ENCODE peak calls at places on chromosome 3, in five cellular contexts. P is HFF-Myc; E is ovary; V is PC-3; Y is CD4-positive, alpha-beta T cell. O is an unnamed sample.

GRCh38 chr3:157354722-157355121 is 81.9 kb upstream of the PTX3 start:
- DNase-seq in E (no peak), Y (no peak), P (no peak), V (peak), O (peak)

GRCh38 chr3:94413721-94414106 is 350.9 kb downstream of the NSUN3 start:
- DNase-seq in Y (no peak), E (no peak), P (no peak), V (peak), O (peak)

GRCh38 chr3:79809106-79809505 is 41.3 kb upstream of the ROBO1 start:
- DNase-seq in P (no peak), Y (no peak), V (no peak), E (no peak), O (no peak)

GRCh38 chr3:50436063-50436674 is 67.3 kb downstream of the CACNA2D2 start:
- DNase-seq in E (peak), P (no peak), Y (peak), V (peak), O (peak)

GRCh38 chr3:122123885-122124284 is 59.6 kb upstream of the CASR start:
- DNase-seq in V (no peak), P (no peak), E (no peak), Y (no peak), O (no peak)

GRCh38 chr3:125313060-125313635 is 62.0 kb downstream of the ZNF148 start:
- DNase-seq in Y (no peak), V (no peak), P (peak), E (no peak), O (no peak)

GRCh38 chr3:127584734-127585133 is 5.8 kb downstream of the TPRA1 start:
- DNase-seq in P (no peak), E (no peak), V (no peak), Y (no peak), O (no peak)

GRCh38 chr3:127718916-127719290 is 46.2 kb downstream of the ABTB1 start:
- DNase-seq in P (no peak), E (no peak), V (no peak), Y (no peak), O (no peak)

GRCh38 chr3:105747056-105747455 is 121.8 kb downstream of the CBLB start:
- DNase-seq in E (no peak), Y (no peak), V (peak), P (no peak), O (peak)

GRCh38 chr3:186821429-186822367 is 15.4 kb upstream of the RFC4 start:
- DNase-seq in P (no peak), E (no peak), V (peak), Y (no peak), O (peak)

GRCh38 chr3:62587579-62588031 is 214.3 kb upstream of the FEZF2 start:
- DNase-seq in Y (no peak), V (peak), E (no peak), P (peak), O (peak)

GRCh38 chr3:134197681-134198261 is 52.9 kb downstream of the RYK start:
- DNase-seq in Y (no peak), E (no peak), P (peak), V (peak), O (peak)

DNA sequence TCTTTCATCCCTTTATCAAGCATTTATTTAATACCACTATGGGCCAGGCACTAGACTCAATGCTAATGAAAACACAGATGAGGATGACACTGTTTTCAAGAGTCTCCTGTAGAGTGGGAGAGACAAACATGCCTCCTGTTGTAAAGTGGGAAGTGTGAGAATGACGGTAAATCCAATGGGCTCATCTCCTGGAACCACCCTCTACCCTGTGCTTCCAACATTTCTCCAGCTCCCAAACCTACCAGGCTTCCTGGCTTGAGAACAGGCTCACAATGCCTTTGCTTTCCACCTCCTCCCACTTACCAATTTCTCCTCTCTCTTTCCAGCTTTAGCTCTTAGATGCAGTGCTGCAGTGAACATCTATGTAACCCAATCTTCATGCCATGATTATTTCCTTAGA is 54.1 kb upstream of the TBC1D23 start:
- DNase-seq in P (no peak), Y (no peak), V (no peak), E (no peak), O (no peak)
- TF ChIP-seq CTCF in P (no peak), Y (no peak), V (no peak), E (no peak), O (no peak)

GRCh38 chr3:5806192-5806591 is 618.7 kb downstream of the EDEM1 start:
- DNase-seq in V (peak), P (no peak), E (no peak), Y (no peak), O (no peak)
- TF ChIP-seq CTCF in V (peak), P (no peak), E (no peak), Y (no peak), O (peak)

DNA sequence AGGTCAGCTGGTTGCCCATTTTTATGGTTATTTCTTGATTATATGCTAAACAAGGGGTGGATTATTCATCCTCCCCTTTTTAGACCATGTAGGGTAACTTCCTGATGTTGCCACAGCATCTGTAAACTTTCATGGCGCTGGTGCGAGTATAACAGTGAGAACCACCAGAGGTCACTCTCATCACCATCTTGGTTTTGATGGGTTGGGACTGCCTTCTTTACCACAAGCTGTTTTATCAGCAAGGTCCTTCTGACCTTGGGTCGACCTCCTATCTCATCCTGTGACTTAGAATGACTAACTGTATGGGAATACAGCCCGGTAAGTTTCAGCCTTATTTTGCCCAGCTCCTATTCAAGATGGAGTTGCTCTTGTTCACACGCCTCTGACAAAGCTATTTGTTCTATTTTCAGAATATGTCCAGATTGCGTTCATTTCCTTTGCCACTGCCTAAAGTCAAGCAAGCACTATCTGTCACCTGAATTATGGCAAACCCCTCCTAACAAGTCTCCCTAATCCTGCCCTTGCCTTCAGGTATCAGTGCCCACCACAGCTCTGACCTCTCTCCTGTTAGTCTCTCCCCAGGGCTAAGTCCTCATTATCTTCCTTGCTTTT is 308.5 kb downstream of the ROBO2 start:
- DNase-seq in Y (no peak), P (peak), E (no peak), V (peak), O (peak)
- TF ChIP-seq CTCF in Y (no peak), P (peak), E (no peak), V (peak), O (peak)

GRCh38 chr3:48918388-48919214 is at the start of gene ARIH2:
- DNase-seq in P (peak), E (peak), Y (peak), V (peak), O (peak)
- TF ChIP-seq CTCF in P (no peak), E (peak), Y (no peak), V (peak), O (no peak)

DNA sequence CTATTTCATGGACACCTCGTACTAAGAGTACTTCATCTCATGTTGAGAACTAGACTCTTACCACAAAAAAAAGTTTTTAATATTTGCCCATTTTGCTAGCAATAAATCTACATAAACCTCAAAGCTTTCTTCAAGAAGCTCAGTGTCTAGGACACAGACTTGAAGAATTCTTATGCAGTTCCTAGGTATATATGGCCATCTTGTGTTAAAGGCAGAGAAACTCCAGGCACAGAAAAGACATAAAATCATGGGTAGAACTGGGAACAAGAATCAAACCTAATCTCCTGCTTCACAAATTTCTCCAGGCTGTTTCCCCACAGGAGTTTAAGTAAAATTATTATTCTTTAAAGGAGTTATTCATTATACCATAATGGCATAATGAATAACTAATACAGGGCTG is 4.4 kb downstream of the MBD4 start:
- DNase-seq in Y (no peak), P (no peak), V (no peak), E (no peak), O (no peak)
- TF ChIP-seq CTCF in Y (no peak), P (no peak), V (no peak), E (no peak), O (no peak)

O was measured in MCF 10A.